ENCODE peak calls at places on chromosomes 3 and 15, in four cellular contexts. One of them, this sample, is unnamed.

GRCh38 chr15:45635191-45635638 is 386 bp downstream of the SQOR start:
- DNase-seq in PC-9: no peak
- DNase-seq in body of pancreas: peak; percentile 77
- DNase-seq in astrocyte of the spinal cord: no peak
- DNase-seq in this sample: no peak

GRCh38 chr3:55089211-55089610 is 161.4 kb upstream of the LRTM1 start:
- DNase-seq in astrocyte of the spinal cord: peak; percentile 12
- DNase-seq in PC-9: peak; percentile 38
- DNase-seq in body of pancreas: no peak
- DNase-seq in this sample: peak; percentile 32

GRCh38 chr15:82047493-82048446 is 2.0 kb upstream of the MEX3B start:
- DNase-seq in PC-9: no peak
- DNase-seq in astrocyte of the spinal cord: peak; percentile 38
- DNase-seq in body of pancreas: no peak
- DNase-seq in this sample: peak; percentile 14

GRCh38 chr3:100089802-100090668 is 24.3 kb downstream of the FILIP1L start:
- DNase-seq in PC-9: peak; percentile 63
- DNase-seq in body of pancreas: no peak
- DNase-seq in astrocyte of the spinal cord: peak; percentile 54
- DNase-seq in this sample: peak; percentile 82

GRCh38 chr15:92733090-92733933 is 77.7 kb upstream of the FAM174B start:
- DNase-seq in astrocyte of the spinal cord: no peak
- DNase-seq in body of pancreas: no peak
- DNase-seq in PC-9: no peak
- DNase-seq in this sample: no peak

GRCh38 chr15:90529369-90530249 is at the start of gene CRTC3:
- DNase-seq in body of pancreas: peak; percentile 56
- DNase-seq in PC-9: no peak
- DNase-seq in astrocyte of the spinal cord: peak; percentile 28
- DNase-seq in this sample: peak; percentile 41

GRCh38 chr3:119352863-119353527 is 58.8 kb downstream of the ARHGAP31 start:
- DNase-seq in PC-9: peak; percentile 66
- DNase-seq in astrocyte of the spinal cord: peak; percentile 68
- DNase-seq in body of pancreas: no peak
- DNase-seq in this sample: peak; percentile 69

GRCh38 chr15:43977072-43977884 is 150.5 kb downstream of the WDR76 start:
- DNase-seq in astrocyte of the spinal cord: no peak
- DNase-seq in body of pancreas: no peak
- DNase-seq in PC-9: peak; percentile 64
- DNase-seq in this sample: no peak

GRCh38 chr3:114709102-114709501 is 415.3 kb downstream of the TIGIT start:
- DNase-seq in astrocyte of the spinal cord: peak; percentile 33
- DNase-seq in PC-9: no peak
- DNase-seq in body of pancreas: no peak
- DNase-seq in this sample: peak; percentile 82

GRCh38 chr3:138468886-138469285 is 34.5 kb downstream of the ESYT3 start:
- DNase-seq in body of pancreas: no peak
- DNase-seq in PC-9: no peak
- DNase-seq in astrocyte of the spinal cord: no peak
- DNase-seq in this sample: no peak

GRCh38 chr15:70260096-70260495 is 162.4 kb upstream of the TLE3 start:
- DNase-seq in PC-9: no peak
- DNase-seq in body of pancreas: no peak
- DNase-seq in astrocyte of the spinal cord: no peak
- DNase-seq in this sample: no peak

GRCh38 chr15:62068071-62068786 is 1.5 kb downstream of the C2CD4A start:
- DNase-seq in astrocyte of the spinal cord: peak; percentile 29
- DNase-seq in body of pancreas: peak; percentile 65
- DNase-seq in PC-9: peak; percentile 41
- DNase-seq in this sample: peak; percentile 36

GRCh38 chr15:62067448-62068044 is 769 bp downstream of the C2CD4A start:
- DNase-seq in PC-9: no peak
- DNase-seq in body of pancreas: peak; percentile 48
- DNase-seq in astrocyte of the spinal cord: no peak
- DNase-seq in this sample: no peak

GRCh38 chr15:47184405-47185221 is 532.7 kb upstream of the SEMA6D start:
- DNase-seq in PC-9: no peak
- DNase-seq in body of pancreas: no peak
- DNase-seq in astrocyte of the spinal cord: peak; percentile 39
- DNase-seq in this sample: peak; percentile 11

GRCh38 chr3:107816082-107816481 is 274.7 kb downstream of the CD47 start:
- DNase-seq in astrocyte of the spinal cord: no peak
- DNase-seq in PC-9: no peak
- DNase-seq in body of pancreas: no peak
- DNase-seq in this sample: no peak

DNA sequence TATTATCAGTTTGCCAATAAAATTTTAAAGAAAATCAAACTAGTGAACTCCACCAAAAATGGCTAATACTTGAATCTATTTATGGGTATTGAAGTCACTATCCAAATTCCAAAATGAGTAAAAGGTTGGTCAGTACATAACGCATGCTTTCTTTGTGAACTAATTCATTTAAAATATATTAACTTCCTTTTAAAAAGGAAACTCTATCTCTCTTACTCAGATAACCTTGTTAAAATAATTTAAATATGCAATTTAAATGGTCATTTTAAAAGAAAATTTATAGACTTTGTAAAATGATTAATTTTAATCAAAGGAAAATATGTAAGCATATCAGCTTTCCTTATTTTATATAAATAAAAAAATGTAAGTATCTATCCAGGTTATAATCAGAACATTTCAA is 419.4 kb upstream of the ZNF385D start:
- DNase-seq in astrocyte of the spinal cord: no peak
- DNase-seq in body of pancreas: no peak
- DNase-seq in PC-9: no peak
- DNase-seq in this sample: no peak
- H3K4me3 ChIP-seq in astrocyte of the spinal cord: no peak overlapping the region
- H3K4me3 ChIP-seq in body of pancreas: no peak overlapping the region
- H3K4me3 ChIP-seq in PC-9: no peak overlapping the region
- H3K4me3 ChIP-seq in this sample: no peak overlapping the region

DNA sequence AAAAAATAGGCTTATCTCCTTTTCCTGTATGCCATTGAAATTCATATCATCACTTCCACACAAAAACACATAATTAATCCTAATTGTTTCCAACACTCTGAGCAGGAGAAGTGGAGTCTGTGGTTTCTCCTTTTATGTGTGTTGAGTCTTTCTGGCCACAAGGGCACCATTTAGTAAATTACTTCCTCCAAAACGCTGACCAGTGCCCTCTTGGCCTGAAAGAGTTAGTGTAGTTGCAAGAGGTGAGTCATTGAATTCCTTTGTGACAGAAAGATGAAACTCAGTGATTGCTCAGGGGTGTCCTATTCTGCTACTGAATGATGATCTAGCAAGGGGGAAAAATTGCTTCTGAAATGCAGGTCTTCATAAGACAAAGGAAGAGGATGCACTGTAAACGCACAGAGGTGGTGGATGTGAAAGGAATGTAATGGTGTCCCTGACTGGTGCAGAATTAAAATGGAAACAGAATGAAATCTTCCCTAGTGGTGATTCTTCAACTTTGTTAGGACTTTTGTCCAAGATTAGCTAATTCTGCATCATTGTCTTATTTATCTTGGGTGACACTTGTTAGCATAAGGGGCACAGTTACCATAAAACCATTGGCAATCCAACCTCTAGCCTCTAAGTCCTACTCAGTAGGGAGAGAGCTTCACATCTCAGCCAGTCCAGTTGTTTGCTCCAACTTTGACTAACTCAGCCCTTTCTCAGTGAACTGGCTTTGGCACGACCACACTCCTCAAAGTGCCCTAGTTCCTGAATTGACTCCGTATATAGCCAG is 208.4 kb upstream of the NANOGP8 start:
- DNase-seq in PC-9: peak; percentile 71
- DNase-seq in body of pancreas: no peak
- DNase-seq in astrocyte of the spinal cord: peak; percentile 66
- DNase-seq in this sample: peak; percentile 84
- TF ChIP-seq CTCF in PC-9: peak; percentile 35
- TF ChIP-seq CTCF in body of pancreas: no peak
- TF ChIP-seq CTCF in astrocyte of the spinal cord: no peak
- TF ChIP-seq CTCF in this sample: peak; percentile 45

DNA sequence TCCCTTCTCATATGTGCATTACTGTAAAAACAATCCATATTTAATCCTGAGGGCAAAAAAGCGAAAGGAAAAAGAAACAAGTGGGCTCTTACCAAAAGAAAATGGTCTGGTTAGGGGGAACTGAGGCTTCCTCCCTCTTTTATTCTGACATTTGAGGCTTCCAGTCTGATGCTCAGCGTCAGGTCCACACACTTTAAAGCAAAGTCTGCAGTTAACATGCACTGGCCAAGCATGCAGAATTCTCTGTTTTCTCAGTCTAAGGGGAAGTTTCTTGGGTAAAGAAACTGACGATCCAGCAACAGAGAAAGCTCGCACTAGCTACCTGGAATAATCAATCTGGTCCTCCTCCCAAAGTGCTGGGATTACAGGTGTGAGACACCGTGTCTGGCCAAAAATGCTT is 36.3 kb upstream of the TRIM59 start:
- DNase-seq in body of pancreas: no peak
- DNase-seq in PC-9: no peak
- DNase-seq in astrocyte of the spinal cord: no peak
- DNase-seq in this sample: no peak
- H3K4me3 ChIP-seq in body of pancreas: no peak overlapping the region
- H3K4me3 ChIP-seq in PC-9: no peak overlapping the region
- H3K4me3 ChIP-seq in astrocyte of the spinal cord: no peak overlapping the region
- H3K4me3 ChIP-seq in this sample: no peak overlapping the region

GRCh38 chr3:195458188-195458800 is 15.5 kb upstream of the ACAP2 start:
- DNase-seq in PC-9: no peak
- DNase-seq in astrocyte of the spinal cord: peak; percentile 5
- DNase-seq in body of pancreas: no peak
- DNase-seq in this sample: no peak
- TF ChIP-seq CTCF in PC-9: no peak
- TF ChIP-seq CTCF in astrocyte of the spinal cord: no peak
- TF ChIP-seq CTCF in body of pancreas: no peak
- TF ChIP-seq CTCF in this sample: no peak

DNA sequence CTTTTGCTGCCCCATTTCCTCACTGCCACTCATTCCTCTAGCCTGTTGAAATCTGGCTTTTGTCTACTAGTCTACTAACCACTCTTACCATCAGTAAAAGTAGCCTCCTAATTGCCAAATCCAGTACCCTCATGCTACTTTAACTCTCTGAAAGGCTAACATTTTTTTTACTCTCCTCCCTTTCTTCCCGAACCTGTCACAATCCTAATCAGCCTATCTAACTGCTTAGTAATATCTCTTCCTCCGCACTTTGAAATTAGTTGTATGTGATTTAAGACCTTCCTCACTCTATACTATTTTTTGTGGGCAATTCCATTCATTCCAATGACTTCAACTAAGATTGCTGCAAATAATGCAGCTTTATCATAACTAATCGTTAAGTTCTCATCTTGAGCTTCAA is 3.7 kb downstream of the SENP7 start:
- DNase-seq in body of pancreas: no peak
- DNase-seq in astrocyte of the spinal cord: no peak
- DNase-seq in PC-9: no peak
- DNase-seq in this sample: no peak
- H3K4me3 ChIP-seq in body of pancreas: no peak overlapping the region
- H3K4me3 ChIP-seq in astrocyte of the spinal cord: no peak overlapping the region
- H3K4me3 ChIP-seq in PC-9: no peak overlapping the region
- H3K4me3 ChIP-seq in this sample: no peak overlapping the region

GRCh38 chr15:79172032-79172481 is 81.5 kb upstream of the RASGRF1 start:
- DNase-seq in body of pancreas: peak; percentile 46
- DNase-seq in PC-9: no peak
- DNase-seq in astrocyte of the spinal cord: no peak
- DNase-seq in this sample: no peak
- TF ChIP-seq CTCF in body of pancreas: no peak
- TF ChIP-seq CTCF in PC-9: no peak
- TF ChIP-seq CTCF in astrocyte of the spinal cord: no peak
- TF ChIP-seq CTCF in this sample: no peak

DNA sequence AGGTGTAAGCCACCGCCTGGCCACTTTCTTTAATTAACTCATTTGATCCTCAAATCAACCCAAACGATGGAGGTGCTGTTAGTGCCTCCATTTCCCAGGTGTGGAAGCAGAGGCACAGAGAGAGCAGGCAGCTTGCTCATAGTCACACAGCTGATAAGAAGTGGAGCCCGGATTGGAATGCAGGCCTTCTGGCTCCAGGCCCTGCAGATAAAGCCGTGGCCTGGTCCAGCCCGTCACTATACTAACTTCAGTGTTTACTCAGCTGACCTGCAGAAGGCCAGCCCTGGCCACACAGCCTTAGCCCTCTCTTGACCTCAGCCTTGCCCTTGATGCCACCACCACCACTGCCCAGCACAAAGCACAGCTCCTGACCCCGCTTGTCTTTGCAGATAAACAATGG is 116.7 kb downstream of the NUP210 start:
- DNase-seq in PC-9: no peak
- DNase-seq in astrocyte of the spinal cord: no peak
- DNase-seq in body of pancreas: peak; percentile 69
- DNase-seq in this sample: no peak
- H3K4me3 ChIP-seq in PC-9: no peak overlapping the region
- H3K4me3 ChIP-seq in astrocyte of the spinal cord: no peak overlapping the region
- H3K4me3 ChIP-seq in body of pancreas: no peak overlapping the region
- H3K4me3 ChIP-seq in this sample: no peak overlapping the region

This sample was measured in fibroblast of mammary gland.